ENCODE peak calls at places on chromosomes 6 and 20, in eight cellular contexts. One of them, this sample, is unnamed.

GRCh38 chr6:135905604-135906300 is 54.3 kb downstream of the PDE7B start:
- DNase-seq in stomach: no peak
- DNase-seq in HepG2: no peak
- DNase-seq in K562: no peak
- DNase-seq in esophagus muscularis mucosa: no peak
- DNase-seq in GM12891: no peak
- DNase-seq in sigmoid colon: no peak
- DNase-seq in breast epithelium: no peak
- DNase-seq in this sample: no peak

GRCh38 chr20:41776450-41776849 is 158.3 kb upstream of the CHD6 start:
- DNase-seq in stomach: no peak
- DNase-seq in HepG2: no peak
- DNase-seq in K562: no peak
- DNase-seq in esophagus muscularis mucosa: peak
- DNase-seq in GM12891: no peak
- DNase-seq in sigmoid colon: no peak
- DNase-seq in breast epithelium: no peak
- DNase-seq in this sample: no peak

GRCh38 chr6:73636048-73636447 is 17.7 kb downstream of the SLC17A5 start:
- DNase-seq in stomach: no peak
- DNase-seq in HepG2: no peak
- DNase-seq in K562: no peak
- DNase-seq in esophagus muscularis mucosa: no peak
- DNase-seq in GM12891: no peak
- DNase-seq in sigmoid colon: no peak
- DNase-seq in breast epithelium: no peak
- DNase-seq in this sample: no peak

GRCh38 chr6:3806169-3806922 is 42.8 kb upstream of the FAM50B start:
- DNase-seq in stomach: peak
- DNase-seq in HepG2: peak
- DNase-seq in K562: no peak
- DNase-seq in esophagus muscularis mucosa: no peak
- DNase-seq in GM12891: no peak
- DNase-seq in sigmoid colon: no peak
- DNase-seq in breast epithelium: no peak
- DNase-seq in this sample: no peak

GRCh38 chr6:47733879-47734558 is 35.6 kb downstream of the ADGRF4 start:
- DNase-seq in stomach: no peak
- DNase-seq in HepG2: peak
- DNase-seq in K562: peak
- DNase-seq in esophagus muscularis mucosa: no peak
- DNase-seq in GM12891: no peak
- DNase-seq in sigmoid colon: no peak
- DNase-seq in breast epithelium: no peak
- DNase-seq in this sample: no peak

GRCh38 chr6:56595490-56596122 is 47.1 kb downstream of the DST start:
- DNase-seq in stomach: peak
- DNase-seq in HepG2: peak
- DNase-seq in K562: peak
- DNase-seq in esophagus muscularis mucosa: no peak
- DNase-seq in GM12891: no peak
- DNase-seq in sigmoid colon: no peak
- DNase-seq in breast epithelium: no peak
- DNase-seq in this sample: no peak

GRCh38 chr6:134190883-134191282 is 127.0 kb downstream of the SGK1 start:
- DNase-seq in stomach: no peak
- DNase-seq in HepG2: no peak
- DNase-seq in K562: no peak
- DNase-seq in esophagus muscularis mucosa: no peak
- DNase-seq in GM12891: no peak
- DNase-seq in sigmoid colon: no peak
- DNase-seq in breast epithelium: no peak
- DNase-seq in this sample: no peak

GRCh38 chr6:79468116-79468515 is 69.1 kb downstream of the LCA5 start:
- DNase-seq in stomach: no peak
- DNase-seq in HepG2: no peak
- DNase-seq in K562: no peak
- DNase-seq in esophagus muscularis mucosa: no peak
- DNase-seq in GM12891: no peak
- DNase-seq in sigmoid colon: no peak
- DNase-seq in breast epithelium: no peak
- DNase-seq in this sample: no peak

GRCh38 chr6:128882560-128882959 is 378 bp upstream of the LAMA2 start:
- DNase-seq in stomach: no peak
- DNase-seq in HepG2: no peak
- DNase-seq in K562: no peak
- DNase-seq in esophagus muscularis mucosa: no peak
- DNase-seq in GM12891: no peak
- DNase-seq in sigmoid colon: no peak
- DNase-seq in breast epithelium: no peak
- DNase-seq in this sample: no peak

GRCh38 chr6:121770943-121771342 is 335.5 kb downstream of the GJA1 start:
- DNase-seq in stomach: no peak
- DNase-seq in HepG2: no peak
- DNase-seq in K562: no peak
- DNase-seq in esophagus muscularis mucosa: no peak
- DNase-seq in GM12891: no peak
- DNase-seq in sigmoid colon: no peak
- DNase-seq in breast epithelium: no peak
- DNase-seq in this sample: no peak

GRCh38 chr6:46954819-46955520 is 33.2 kb upstream of the ADGRF5 start:
- DNase-seq in stomach: no peak
- DNase-seq in HepG2: no peak
- DNase-seq in K562: no peak
- DNase-seq in esophagus muscularis mucosa: no peak
- DNase-seq in GM12891: no peak
- DNase-seq in sigmoid colon: no peak
- DNase-seq in breast epithelium: no peak
- DNase-seq in this sample: no peak

GRCh38 chr6:18147160-18147559 is 7.7 kb downstream of the TPMT start:
- DNase-seq in stomach: no peak
- DNase-seq in HepG2: peak
- DNase-seq in K562: no peak
- DNase-seq in esophagus muscularis mucosa: no peak
- DNase-seq in GM12891: no peak
- DNase-seq in sigmoid colon: no peak
- DNase-seq in breast epithelium: no peak
- DNase-seq in this sample: no peak

GRCh38 chr6:166904101-166904746 is 52.1 kb downstream of the RNASET2 start:
- DNase-seq in stomach: no peak
- DNase-seq in HepG2: no peak
- DNase-seq in K562: no peak
- DNase-seq in esophagus muscularis mucosa: peak
- DNase-seq in GM12891: no peak
- DNase-seq in sigmoid colon: no peak
- DNase-seq in breast epithelium: no peak
- DNase-seq in this sample: no peak

GRCh38 chr20:21527908-21528307 is 14.0 kb upstream of the NKX2-2 start:
- DNase-seq in stomach: no peak
- DNase-seq in HepG2: no peak
- DNase-seq in K562: no peak
- DNase-seq in esophagus muscularis mucosa: no peak
- DNase-seq in GM12891: no peak
- DNase-seq in sigmoid colon: no peak
- DNase-seq in breast epithelium: no peak
- DNase-seq in this sample: no peak

GRCh38 chr6:21742238-21742660 is 148.7 kb downstream of the SOX4 start:
- DNase-seq in stomach: no peak
- DNase-seq in HepG2: no peak
- DNase-seq in K562: no peak
- DNase-seq in esophagus muscularis mucosa: peak
- DNase-seq in GM12891: no peak
- DNase-seq in sigmoid colon: no peak
- DNase-seq in breast epithelium: no peak
- DNase-seq in this sample: no peak

GRCh38 chr6:42292002-42292735 is 74.5 kb upstream of the MRPS10 start:
- DNase-seq in stomach: no peak
- DNase-seq in HepG2: no peak
- DNase-seq in K562: no peak
- DNase-seq in esophagus muscularis mucosa: no peak
- DNase-seq in GM12891: no peak
- DNase-seq in sigmoid colon: no peak
- DNase-seq in breast epithelium: no peak
- DNase-seq in this sample: no peak

GRCh38 chr20:62779417-62779685 is 16.9 kb upstream of the MRGBP start:
- DNase-seq in stomach: no peak
- DNase-seq in HepG2: no peak
- DNase-seq in K562: no peak
- DNase-seq in esophagus muscularis mucosa: no peak
- DNase-seq in GM12891: no peak
- DNase-seq in sigmoid colon: no peak
- DNase-seq in breast epithelium: no peak
- DNase-seq in this sample: no peak

GRCh38 chr6:108748063-108748462 is 100.2 kb upstream of the ARMC2 start:
- DNase-seq in stomach: no peak
- DNase-seq in HepG2: no peak
- DNase-seq in K562: no peak
- DNase-seq in esophagus muscularis mucosa: no peak
- DNase-seq in GM12891: no peak
- DNase-seq in sigmoid colon: no peak
- DNase-seq in breast epithelium: no peak
- DNase-seq in this sample: no peak

GRCh38 chr6:169165561-169166300 is 87.9 kb downstream of the THBS2 start:
- DNase-seq in stomach: peak
- DNase-seq in HepG2: no peak
- DNase-seq in K562: no peak
- DNase-seq in esophagus muscularis mucosa: no peak
- DNase-seq in GM12891: no peak
- DNase-seq in sigmoid colon: peak
- DNase-seq in breast epithelium: no peak
- DNase-seq in this sample: no peak

GRCh38 chr20:32535316-32535952 is 49.7 kb downstream of the NOL4L start:
- DNase-seq in stomach: no peak
- DNase-seq in HepG2: no peak
- DNase-seq in K562: no peak
- DNase-seq in esophagus muscularis mucosa: no peak
- DNase-seq in GM12891: no peak
- DNase-seq in sigmoid colon: no peak
- DNase-seq in breast epithelium: no peak
- DNase-seq in this sample: no peak

GRCh38 chr6:35016417-35017221 is 124.5 kb downstream of the TCP11 start:
- DNase-seq in stomach: peak
- DNase-seq in HepG2: no peak
- DNase-seq in K562: no peak
- DNase-seq in esophagus muscularis mucosa: peak
- DNase-seq in GM12891: no peak
- DNase-seq in sigmoid colon: peak
- DNase-seq in breast epithelium: no peak
- DNase-seq in this sample: no peak

DNA sequence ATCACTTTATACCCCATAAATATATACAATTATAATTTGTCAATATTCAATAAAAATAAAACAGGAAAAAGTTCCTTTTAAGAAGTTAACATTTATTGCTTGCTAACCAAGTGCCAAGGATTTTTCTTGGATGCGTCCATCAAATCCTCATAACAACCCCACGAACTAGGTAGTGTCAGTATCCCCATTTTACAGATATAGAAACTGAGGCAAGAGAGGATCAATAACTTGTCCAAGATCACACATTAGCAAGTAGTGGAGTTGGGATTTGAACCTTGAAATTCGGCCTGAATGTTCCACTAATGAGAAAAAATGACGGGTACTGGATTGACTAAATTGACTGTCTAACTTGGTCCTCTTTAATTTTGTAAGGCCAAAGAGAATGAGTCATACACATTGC is 5.7 kb upstream of the L3MBTL3 start:
- DNase-seq in stomach: no peak
- DNase-seq in HepG2: no peak
- DNase-seq in K562: no peak
- DNase-seq in esophagus muscularis mucosa: no peak
- DNase-seq in GM12891: no peak
- DNase-seq in sigmoid colon: no peak
- DNase-seq in breast epithelium: no peak
- DNase-seq in this sample: no peak
- TF ChIP-seq POLR2AphosphoS5 in stomach: no peak
- TF ChIP-seq POLR2AphosphoS5 in HepG2: no peak
- TF ChIP-seq POLR2AphosphoS5 in K562: no peak
- TF ChIP-seq POLR2AphosphoS5 in esophagus muscularis mucosa: no peak
- TF ChIP-seq POLR2AphosphoS5 in GM12891: no peak
- TF ChIP-seq POLR2AphosphoS5 in sigmoid colon: no peak
- TF ChIP-seq POLR2AphosphoS5 in breast epithelium: no peak
- TF ChIP-seq POLR2AphosphoS5 in this sample: no peak

GRCh38 chr6:30721198-30722024 is 1.3 kb downstream of the TUBB start:
- DNase-seq in stomach: peak
- DNase-seq in HepG2: peak
- DNase-seq in K562: peak
- DNase-seq in esophagus muscularis mucosa: peak
- DNase-seq in GM12891: peak
- DNase-seq in sigmoid colon: peak
- DNase-seq in breast epithelium: peak
- DNase-seq in this sample: peak
- TF ChIP-seq POLR2A in stomach: no peak
- TF ChIP-seq POLR2A in HepG2: peak
- TF ChIP-seq POLR2A in K562: peak
- TF ChIP-seq POLR2A in esophagus muscularis mucosa: no peak
- TF ChIP-seq POLR2A in GM12891: peak
- TF ChIP-seq POLR2A in sigmoid colon: peak
- TF ChIP-seq POLR2A in breast epithelium: no peak
- TF ChIP-seq POLR2A in this sample: peak

DNA sequence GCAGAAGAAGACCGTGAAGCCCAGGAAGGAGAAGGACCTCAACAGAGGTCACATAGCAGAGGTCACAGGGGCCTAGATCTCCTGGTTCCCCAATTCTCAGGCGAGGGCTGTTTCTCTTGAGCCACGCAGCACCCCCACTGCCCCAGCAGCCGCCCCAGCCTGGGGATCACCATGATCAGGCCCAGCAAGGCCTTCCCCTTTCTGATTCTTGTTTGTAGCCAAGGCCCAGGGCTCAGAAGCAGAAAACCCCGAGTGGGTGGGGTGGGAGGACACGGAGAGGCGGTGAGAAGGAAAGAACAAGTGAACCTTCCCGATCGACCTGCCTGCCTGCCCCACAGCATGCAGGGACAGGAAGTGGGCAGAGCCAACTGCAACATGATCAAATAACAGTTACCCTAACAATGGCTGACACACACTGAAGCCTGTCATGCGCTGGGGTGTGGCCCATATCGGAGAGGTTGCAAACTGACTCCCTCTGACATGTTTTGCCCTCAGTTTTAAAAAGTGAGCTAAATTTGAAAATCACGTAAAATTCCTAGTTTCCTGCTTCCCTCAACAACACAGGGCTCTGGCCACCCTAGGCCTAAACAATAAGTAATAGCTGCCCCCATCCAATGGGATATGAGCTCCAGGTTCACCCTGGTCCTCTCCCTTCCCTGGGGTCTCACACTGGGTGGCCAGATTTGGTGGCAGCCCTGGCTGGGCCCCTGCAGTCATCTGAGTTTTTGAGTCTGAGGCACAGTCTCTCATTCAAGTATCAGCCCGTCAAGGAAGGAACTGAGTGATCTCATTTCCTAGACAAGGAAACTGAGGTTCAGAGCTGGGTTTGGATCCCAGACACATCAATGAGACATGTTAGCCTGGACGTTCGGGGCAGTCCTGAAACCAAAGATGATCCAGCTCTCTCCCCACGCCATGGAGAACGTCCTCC is 6.5 kb downstream of the PEDS1 start:
- DNase-seq in stomach: peak
- DNase-seq in HepG2: no peak
- DNase-seq in K562: peak
- DNase-seq in esophagus muscularis mucosa: no peak
- DNase-seq in GM12891: peak
- DNase-seq in sigmoid colon: no peak
- DNase-seq in breast epithelium: no peak
- DNase-seq in this sample: no peak
- TF ChIP-seq POLR2AphosphoS5 in stomach: no peak
- TF ChIP-seq POLR2AphosphoS5 in HepG2: no peak
- TF ChIP-seq POLR2AphosphoS5 in K562: no peak
- TF ChIP-seq POLR2AphosphoS5 in esophagus muscularis mucosa: no peak
- TF ChIP-seq POLR2AphosphoS5 in GM12891: peak
- TF ChIP-seq POLR2AphosphoS5 in sigmoid colon: no peak
- TF ChIP-seq POLR2AphosphoS5 in breast epithelium: no peak
- TF ChIP-seq POLR2AphosphoS5 in this sample: peak

GRCh38 chr6:143510991-143511891 is at the start of gene FUCA2:
- DNase-seq in stomach: peak
- DNase-seq in HepG2: peak
- DNase-seq in K562: peak
- DNase-seq in esophagus muscularis mucosa: peak
- DNase-seq in GM12891: peak
- DNase-seq in sigmoid colon: peak
- DNase-seq in breast epithelium: peak
- DNase-seq in this sample: peak
- TF ChIP-seq POLR2A in stomach: peak
- TF ChIP-seq POLR2A in HepG2: peak
- TF ChIP-seq POLR2A in K562: peak
- TF ChIP-seq POLR2A in esophagus muscularis mucosa: peak
- TF ChIP-seq POLR2A in GM12891: peak
- TF ChIP-seq POLR2A in sigmoid colon: peak
- TF ChIP-seq POLR2A in breast epithelium: peak
- TF ChIP-seq POLR2A in this sample: peak